ENCODE peak calls at places on chromosomes 7 and 10, in five cellular contexts. One of them, this sample, is unnamed.

GRCh38 chr7:28630350-28630749 is 218.0 kb downstream of the CREB5 start:
- DNase-seq in cardiac muscle cell: no peak
- DNase-seq in H7: no peak
- DNase-seq in MG63: no peak
- DNase-seq in cardiac fibroblast: no peak
- DNase-seq in this sample: no peak

GRCh38 chr10:88066876-88067275 is 203.5 kb downstream of the PTEN start:
- DNase-seq in cardiac muscle cell: no peak
- DNase-seq in H7: no peak
- DNase-seq in MG63: no peak
- DNase-seq in cardiac fibroblast: no peak
- DNase-seq in this sample: no peak

GRCh38 chr7:141333459-141333858 is 217.8 kb upstream of the AGK start:
- DNase-seq in cardiac muscle cell: peak
- DNase-seq in H7: peak
- DNase-seq in MG63: peak
- DNase-seq in cardiac fibroblast: no peak
- DNase-seq in this sample: no peak

GRCh38 chr7:9921326-9921725 is 1052.3 kb upstream of the PHF14 start:
- DNase-seq in cardiac muscle cell: no peak
- DNase-seq in H7: no peak
- DNase-seq in MG63: no peak
- DNase-seq in cardiac fibroblast: no peak
- DNase-seq in this sample: no peak

GRCh38 chr10:60816624-60817023 is 38.3 kb downstream of the CDK1 start:
- DNase-seq in cardiac muscle cell: peak
- DNase-seq in H7: peak
- DNase-seq in MG63: no peak
- DNase-seq in cardiac fibroblast: peak
- DNase-seq in this sample: peak

GRCh38 chr10:28619465-28619864 is 57.9 kb upstream of the BAMBI start:
- DNase-seq in cardiac muscle cell: no peak
- DNase-seq in H7: no peak
- DNase-seq in MG63: no peak
- DNase-seq in cardiac fibroblast: no peak
- DNase-seq in this sample: no peak

GRCh38 chr10:58857251-58857650 is 319.2 kb upstream of the PHYHIPL start:
- DNase-seq in cardiac muscle cell: no peak
- DNase-seq in H7: no peak
- DNase-seq in MG63: no peak
- DNase-seq in cardiac fibroblast: no peak
- DNase-seq in this sample: no peak

GRCh38 chr7:16079723-16080122 is 341.6 kb downstream of the CRPPA start:
- DNase-seq in cardiac muscle cell: no peak
- DNase-seq in H7: no peak
- DNase-seq in MG63: no peak
- DNase-seq in cardiac fibroblast: no peak
- DNase-seq in this sample: no peak

GRCh38 chr10:114265392-114266053 is 26.5 kb downstream of the VWA2 start:
- DNase-seq in cardiac muscle cell: no peak
- DNase-seq in H7: no peak
- DNase-seq in MG63: peak
- DNase-seq in cardiac fibroblast: peak
- DNase-seq in this sample: no peak

GRCh38 chr10:126668505-126668904 is 2.0 kb downstream of the C10orf90 start:
- DNase-seq in cardiac muscle cell: no peak
- DNase-seq in H7: no peak
- DNase-seq in MG63: no peak
- DNase-seq in cardiac fibroblast: no peak
- DNase-seq in this sample: no peak

GRCh38 chr7:66443946-66444345 is 184.7 kb upstream of the KCTD7 start:
- DNase-seq in cardiac muscle cell: no peak
- DNase-seq in H7: no peak
- DNase-seq in MG63: no peak
- DNase-seq in cardiac fibroblast: peak
- DNase-seq in this sample: no peak

GRCh38 chr10:121553455-121553854 is 44.8 kb downstream of the FGFR2 start:
- DNase-seq in cardiac muscle cell: no peak
- DNase-seq in H7: no peak
- DNase-seq in MG63: no peak
- DNase-seq in cardiac fibroblast: no peak
- DNase-seq in this sample: no peak

GRCh38 chr10:89391882-89392756 is at the start of gene IFIT1:
- DNase-seq in cardiac muscle cell: peak
- DNase-seq in H7: peak
- DNase-seq in MG63: peak
- DNase-seq in cardiac fibroblast: peak
- DNase-seq in this sample: peak

GRCh38 chr7:1667566-1668485 is 2.3 kb upstream of the ELFN1 start:
- DNase-seq in cardiac muscle cell: peak
- DNase-seq in H7: peak
- DNase-seq in MG63: no peak
- DNase-seq in cardiac fibroblast: no peak
- DNase-seq in this sample: no peak

GRCh38 chr7:5282464-5283316 is at the start of gene SLC29A4:
- DNase-seq in cardiac muscle cell: peak
- DNase-seq in H7: peak
- DNase-seq in MG63: no peak
- DNase-seq in cardiac fibroblast: peak
- DNase-seq in this sample: no peak

GRCh38 chr7:151114151-151115090 is 28.1 kb downstream of the AGAP3 start:
- DNase-seq in cardiac muscle cell: peak
- DNase-seq in H7: peak
- DNase-seq in MG63: no peak
- DNase-seq in cardiac fibroblast: no peak
- DNase-seq in this sample: no peak

GRCh38 chr7:33048704-33049103 is 13.9 kb downstream of the NT5C3A start:
- DNase-seq in cardiac muscle cell: no peak
- DNase-seq in H7: no peak
- DNase-seq in MG63: no peak
- DNase-seq in cardiac fibroblast: no peak
- DNase-seq in this sample: no peak

GRCh38 chr10:78170026-78170475 is 136.4 kb downstream of the RPS24 start:
- DNase-seq in cardiac muscle cell: no peak
- DNase-seq in H7: no peak
- DNase-seq in MG63: no peak
- DNase-seq in cardiac fibroblast: peak
- DNase-seq in this sample: peak

GRCh38 chr10:133528296-133528844 is 1.2 kb downstream of the CYP2E1 start:
- DNase-seq in cardiac muscle cell: no peak
- DNase-seq in H7: peak
- DNase-seq in MG63: no peak
- DNase-seq in cardiac fibroblast: no peak
- DNase-seq in this sample: no peak

GRCh38 chr7:31458203-31458602 is 55.7 kb upstream of the ITPRID1 start:
- DNase-seq in cardiac muscle cell: no peak
- DNase-seq in H7: no peak
- DNase-seq in MG63: no peak
- DNase-seq in cardiac fibroblast: no peak
- DNase-seq in this sample: no peak

GRCh38 chr7:18262054-18262453 is 233.5 kb upstream of the HDAC9 start:
- DNase-seq in cardiac muscle cell: no peak
- DNase-seq in H7: no peak
- DNase-seq in MG63: no peak
- DNase-seq in cardiac fibroblast: peak
- DNase-seq in this sample: no peak

GRCh38 chr7:108839091-108839490 is 269.4 kb downstream of the DNAJB9 start:
- DNase-seq in cardiac muscle cell: no peak
- DNase-seq in H7: no peak
- DNase-seq in MG63: peak
- DNase-seq in cardiac fibroblast: no peak
- DNase-seq in this sample: peak

GRCh38 chr7:142455392-142455791 is 197.5 kb upstream of the PRSS58 start:
- DNase-seq in cardiac muscle cell: no peak
- DNase-seq in H7: no peak
- DNase-seq in MG63: no peak
- DNase-seq in cardiac fibroblast: no peak
- DNase-seq in this sample: no peak
- H3K4me3 ChIP-seq in cardiac muscle cell: no peak
- H3K4me3 ChIP-seq in H7: no peak
- H3K4me3 ChIP-seq in MG63: no peak
- H3K4me3 ChIP-seq in cardiac fibroblast: no peak
- H3K4me3 ChIP-seq in this sample: no peak

DNA sequence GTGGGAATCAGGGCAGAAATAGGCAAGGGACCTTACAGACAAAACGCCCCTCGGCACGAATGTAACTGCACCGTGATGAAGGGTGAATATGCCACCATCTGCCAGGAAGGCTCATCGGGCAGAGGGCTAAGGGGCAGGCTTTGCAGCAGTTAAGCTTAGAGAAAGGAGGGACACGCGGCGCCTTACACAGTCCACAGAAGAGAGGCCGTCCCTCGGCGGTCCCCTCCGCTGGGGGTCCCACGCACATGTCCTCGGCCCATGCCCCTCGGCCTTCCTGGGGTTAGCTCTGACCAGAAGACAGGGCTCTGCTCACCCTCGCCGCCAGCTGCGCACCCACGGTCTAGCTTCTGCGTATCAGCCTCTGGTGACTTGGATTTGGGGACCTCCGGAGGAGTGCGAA is 141.1 kb downstream of the DYNC2I1 start:
- DNase-seq in cardiac muscle cell: no peak
- DNase-seq in H7: peak
- DNase-seq in MG63: no peak
- DNase-seq in cardiac fibroblast: no peak
- DNase-seq in this sample: no peak
- H3K4me3 ChIP-seq in cardiac muscle cell: no peak
- H3K4me3 ChIP-seq in H7: peak
- H3K4me3 ChIP-seq in MG63: no peak
- H3K4me3 ChIP-seq in cardiac fibroblast: no peak
- H3K4me3 ChIP-seq in this sample: no peak

GRCh38 chr10:24928163-24928562 is 24.2 kb downstream of the PRTFDC1 start:
- DNase-seq in cardiac muscle cell: no peak
- DNase-seq in H7: no peak
- DNase-seq in MG63: no peak
- DNase-seq in cardiac fibroblast: no peak
- DNase-seq in this sample: no peak

GRCh38 chr10:24931236-24931635 is 21.2 kb downstream of the PRTFDC1 start:
- DNase-seq in cardiac muscle cell: no peak
- DNase-seq in H7: no peak
- DNase-seq in MG63: no peak
- DNase-seq in cardiac fibroblast: no peak
- DNase-seq in this sample: no peak

GRCh38 chr10:24929056-24929544 is 23.3 kb downstream of the PRTFDC1 start:
- DNase-seq in cardiac muscle cell: no peak
- DNase-seq in H7: no peak
- DNase-seq in MG63: no peak
- DNase-seq in cardiac fibroblast: peak
- DNase-seq in this sample: peak

GRCh38 chr10:24930427-24930826 is 22.0 kb downstream of the PRTFDC1 start:
- DNase-seq in cardiac muscle cell: no peak
- DNase-seq in H7: no peak
- DNase-seq in MG63: no peak
- DNase-seq in cardiac fibroblast: no peak
- DNase-seq in this sample: no peak

DNA sequence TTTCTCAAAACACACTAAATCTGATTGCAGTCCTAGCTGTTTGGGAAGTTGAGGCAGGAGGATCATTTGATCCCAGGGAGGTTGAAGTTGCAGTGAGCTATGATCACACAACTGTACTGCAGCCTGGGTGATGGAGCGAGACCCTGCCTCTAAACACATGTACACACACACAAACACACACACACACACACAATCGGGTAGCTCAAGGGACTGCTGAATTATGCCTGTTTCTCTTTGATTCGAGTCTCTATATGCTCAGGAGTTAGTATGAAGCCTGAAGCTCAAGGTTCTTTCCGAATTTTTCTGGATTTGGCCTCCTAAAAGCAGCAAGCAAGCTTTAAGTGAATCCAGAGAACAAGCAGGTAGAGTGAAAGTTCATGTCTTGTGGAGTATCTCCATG is 22.5 kb downstream of the PRTFDC1 start:
- DNase-seq in cardiac muscle cell: no peak
- DNase-seq in H7: no peak
- DNase-seq in MG63: no peak
- DNase-seq in cardiac fibroblast: no peak
- DNase-seq in this sample: no peak
- H3K4me3 ChIP-seq in cardiac muscle cell: no peak
- H3K4me3 ChIP-seq in H7: no peak
- H3K4me3 ChIP-seq in MG63: no peak
- H3K4me3 ChIP-seq in cardiac fibroblast: no peak
- H3K4me3 ChIP-seq in this sample: no peak

GRCh38 chr7:44323381-44324203 is 1.8 kb downstream of the CAMK2B start:
- DNase-seq in cardiac muscle cell: no peak
- DNase-seq in H7: no peak
- DNase-seq in MG63: no peak
- DNase-seq in cardiac fibroblast: no peak
- DNase-seq in this sample: no peak

GRCh38 chr7:44325811-44326241 is 432 bp upstream of the CAMK2B start:
- DNase-seq in cardiac muscle cell: peak
- DNase-seq in H7: peak
- DNase-seq in MG63: no peak
- DNase-seq in cardiac fibroblast: peak
- DNase-seq in this sample: no peak

GRCh38 chr7:44325181-44325671 is at the start of gene CAMK2B:
- DNase-seq in cardiac muscle cell: peak
- DNase-seq in H7: peak
- DNase-seq in MG63: peak
- DNase-seq in cardiac fibroblast: no peak
- DNase-seq in this sample: no peak

GRCh38 chr7:44322631-44323363 is 2.6 kb downstream of the CAMK2B start:
- DNase-seq in cardiac muscle cell: no peak
- DNase-seq in H7: no peak
- DNase-seq in MG63: no peak
- DNase-seq in cardiac fibroblast: no peak
- DNase-seq in this sample: no peak

DNA sequence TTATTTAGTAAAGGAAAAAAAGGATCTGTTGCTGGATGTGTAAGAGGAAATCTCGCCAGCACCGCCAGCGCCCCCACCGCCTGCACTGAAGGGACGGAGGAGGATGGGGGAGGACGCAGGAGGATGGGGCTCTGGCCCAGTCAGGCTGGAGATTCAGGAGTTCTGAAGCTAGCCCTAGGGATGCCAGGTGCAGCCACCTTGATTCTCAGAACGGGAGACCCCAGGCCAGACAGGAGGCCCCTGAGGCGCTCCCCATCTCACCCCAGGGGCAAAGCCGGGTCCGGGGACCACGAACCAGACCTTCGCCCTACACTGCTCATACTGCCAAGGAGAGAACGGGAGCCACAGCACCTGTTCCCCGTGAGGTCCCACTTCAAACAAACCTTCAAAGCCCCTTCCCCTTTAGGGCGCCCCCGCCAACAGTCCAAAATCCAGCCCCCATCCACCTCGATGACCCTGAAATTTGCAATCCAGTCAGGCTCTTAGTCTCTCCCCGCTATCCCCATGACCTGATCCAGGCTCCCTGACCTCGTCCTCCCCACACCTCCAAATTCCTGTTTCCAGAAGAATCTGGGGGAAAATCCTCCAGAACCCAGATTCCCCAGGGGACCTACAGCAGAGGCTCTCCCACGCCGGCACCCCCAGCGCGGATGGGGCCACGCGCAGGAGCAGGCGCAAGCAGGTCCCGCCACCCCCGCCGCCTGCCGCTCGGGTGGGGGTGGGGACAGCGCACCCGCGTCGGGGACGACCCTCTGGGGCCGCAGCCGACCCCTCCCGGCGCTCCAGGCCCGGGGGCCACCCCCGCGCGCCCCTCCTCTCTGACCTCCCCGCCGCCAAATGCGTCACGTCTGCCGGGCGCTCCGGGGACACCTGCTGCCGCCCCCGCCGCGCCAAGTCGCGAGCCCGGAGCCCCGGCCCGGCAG is 929 bp downstream of the CAMK2B start:
- DNase-seq in cardiac muscle cell: no peak
- DNase-seq in H7: peak
- DNase-seq in MG63: no peak
- DNase-seq in cardiac fibroblast: no peak
- DNase-seq in this sample: no peak
- H3K4me3 ChIP-seq in cardiac muscle cell: peak
- H3K4me3 ChIP-seq in H7: no peak
- H3K4me3 ChIP-seq in MG63: peak
- H3K4me3 ChIP-seq in cardiac fibroblast: no peak
- H3K4me3 ChIP-seq in this sample: no peak

This sample was measured in skeletal muscle cell.